ENCODE peak calls at places on chromosomes 7 and 10, in six cellular contexts. One of them, this sample, is unnamed.

GRCh38 chr7:31071316-31071715 is 19.2 kb downstream of the ADCYAP1R1 start:
- DNase-seq in HFF-Myc: no peak
- DNase-seq in IMR-90: no peak
- DNase-seq in fibroblast of lung: no peak
- DNase-seq in astrocyte of the spinal cord: no peak
- DNase-seq in BE2C: no peak
- DNase-seq in this sample: no peak

GRCh38 chr7:36207451-36208291 is 54.6 kb downstream of the EEPD1 start:
- DNase-seq in HFF-Myc: no peak
- DNase-seq in IMR-90: peak
- DNase-seq in fibroblast of lung: peak
- DNase-seq in astrocyte of the spinal cord: peak
- DNase-seq in BE2C: peak
- DNase-seq in this sample: no peak

GRCh38 chr7:132677941-132678340 is 101.7 kb upstream of the PLXNA4 start:
- DNase-seq in HFF-Myc: no peak
- DNase-seq in IMR-90: no peak
- DNase-seq in fibroblast of lung: no peak
- DNase-seq in astrocyte of the spinal cord: no peak
- DNase-seq in BE2C: no peak
- DNase-seq in this sample: no peak

GRCh38 chr10:71621263-71621751 is 98.3 kb downstream of the C10orf105 start:
- DNase-seq in HFF-Myc: no peak
- DNase-seq in IMR-90: no peak
- DNase-seq in fibroblast of lung: peak
- DNase-seq in astrocyte of the spinal cord: no peak
- DNase-seq in BE2C: peak
- DNase-seq in this sample: no peak

GRCh38 chr10:4267084-4267774 is 482.2 kb upstream of the KLF6 start:
- DNase-seq in HFF-Myc: no peak
- DNase-seq in IMR-90: peak
- DNase-seq in fibroblast of lung: peak
- DNase-seq in astrocyte of the spinal cord: peak
- DNase-seq in BE2C: no peak
- DNase-seq in this sample: no peak

GRCh38 chr10:48353246-48353645 is 46.8 kb downstream of the MAPK8 start:
- DNase-seq in HFF-Myc: no peak
- DNase-seq in IMR-90: no peak
- DNase-seq in fibroblast of lung: no peak
- DNase-seq in astrocyte of the spinal cord: no peak
- DNase-seq in BE2C: no peak
- DNase-seq in this sample: no peak

GRCh38 chr7:104795616-104796398 is 218.2 kb upstream of the KMT2E start:
- DNase-seq in HFF-Myc: no peak
- DNase-seq in IMR-90: no peak
- DNase-seq in fibroblast of lung: no peak
- DNase-seq in astrocyte of the spinal cord: peak
- DNase-seq in BE2C: no peak
- DNase-seq in this sample: no peak

GRCh38 chr7:139602143-139602722 is 78.7 kb downstream of the CLEC2L start:
- DNase-seq in HFF-Myc: no peak
- DNase-seq in IMR-90: peak
- DNase-seq in fibroblast of lung: peak
- DNase-seq in astrocyte of the spinal cord: peak
- DNase-seq in BE2C: no peak
- DNase-seq in this sample: peak

GRCh38 chr7:30308392-30308791 is 24.0 kb downstream of the ZNRF2 start:
- DNase-seq in HFF-Myc: no peak
- DNase-seq in IMR-90: peak
- DNase-seq in fibroblast of lung: no peak
- DNase-seq in astrocyte of the spinal cord: no peak
- DNase-seq in BE2C: no peak
- DNase-seq in this sample: peak

GRCh38 chr7:47401571-47402570 is 180.0 kb downstream of the TNS3 start:
- DNase-seq in HFF-Myc: no peak
- DNase-seq in IMR-90: no peak
- DNase-seq in fibroblast of lung: no peak
- DNase-seq in astrocyte of the spinal cord: no peak
- DNase-seq in BE2C: no peak
- DNase-seq in this sample: no peak

GRCh38 chr10:75853085-75853484 is 421.7 kb downstream of the LRMDA start:
- DNase-seq in HFF-Myc: no peak
- DNase-seq in IMR-90: no peak
- DNase-seq in fibroblast of lung: peak
- DNase-seq in astrocyte of the spinal cord: no peak
- DNase-seq in BE2C: no peak
- DNase-seq in this sample: no peak

GRCh38 chr10:70145666-70146488 is 623 bp downstream of the TYSND1 start:
- DNase-seq in HFF-Myc: peak
- DNase-seq in IMR-90: peak
- DNase-seq in fibroblast of lung: peak
- DNase-seq in astrocyte of the spinal cord: peak
- DNase-seq in BE2C: peak
- DNase-seq in this sample: peak

GRCh38 chr10:55627526-55628170 is 733.4 kb downstream of the ZWINT start:
- DNase-seq in HFF-Myc: no peak
- DNase-seq in IMR-90: no peak
- DNase-seq in fibroblast of lung: no peak
- DNase-seq in astrocyte of the spinal cord: peak
- DNase-seq in BE2C: peak
- DNase-seq in this sample: no peak

GRCh38 chr7:1099154-1099542 is 11.2 kb downstream of the GPER1 start:
- DNase-seq in HFF-Myc: no peak
- DNase-seq in IMR-90: no peak
- DNase-seq in fibroblast of lung: no peak
- DNase-seq in astrocyte of the spinal cord: no peak
- DNase-seq in BE2C: no peak
- DNase-seq in this sample: no peak

GRCh38 chr7:30870821-30871518 is 40.7 kb upstream of the AQP1 start:
- DNase-seq in HFF-Myc: no peak
- DNase-seq in IMR-90: no peak
- DNase-seq in fibroblast of lung: no peak
- DNase-seq in astrocyte of the spinal cord: no peak
- DNase-seq in BE2C: no peak
- DNase-seq in this sample: no peak

GRCh38 chr10:100020161-100020882 is 10.6 kb upstream of the DNMBP start:
- DNase-seq in HFF-Myc: no peak
- DNase-seq in IMR-90: no peak
- DNase-seq in fibroblast of lung: no peak
- DNase-seq in astrocyte of the spinal cord: no peak
- DNase-seq in BE2C: no peak
- DNase-seq in this sample: peak

GRCh38 chr10:79147306-79147705 is 78.5 kb downstream of the ZMIZ1 start:
- DNase-seq in HFF-Myc: no peak
- DNase-seq in IMR-90: no peak
- DNase-seq in fibroblast of lung: no peak
- DNase-seq in astrocyte of the spinal cord: no peak
- DNase-seq in BE2C: no peak
- DNase-seq in this sample: no peak

GRCh38 chr10:22958338-22958737 is 30.5 kb downstream of the ARMC3 start:
- DNase-seq in HFF-Myc: no peak
- DNase-seq in IMR-90: no peak
- DNase-seq in fibroblast of lung: no peak
- DNase-seq in astrocyte of the spinal cord: no peak
- DNase-seq in BE2C: no peak
- DNase-seq in this sample: no peak

GRCh38 chr7:130143334-130143732 is 61.9 kb downstream of the TMEM209 start:
- DNase-seq in HFF-Myc: no peak
- DNase-seq in IMR-90: no peak
- DNase-seq in fibroblast of lung: no peak
- DNase-seq in astrocyte of the spinal cord: no peak
- DNase-seq in BE2C: no peak
- DNase-seq in this sample: no peak

GRCh38 chr10:3758491-3758970 is 26.5 kb downstream of the KLF6 start:
- DNase-seq in HFF-Myc: no peak
- DNase-seq in IMR-90: no peak
- DNase-seq in fibroblast of lung: no peak
- DNase-seq in astrocyte of the spinal cord: no peak
- DNase-seq in BE2C: no peak
- DNase-seq in this sample: no peak

GRCh38 chr7:159048656-159049055 is 96.0 kb downstream of the VIPR2 start:
- DNase-seq in HFF-Myc: no peak
- DNase-seq in IMR-90: no peak
- DNase-seq in fibroblast of lung: no peak
- DNase-seq in astrocyte of the spinal cord: no peak
- DNase-seq in BE2C: no peak
- DNase-seq in this sample: no peak

GRCh38 chr7:115649429-115649828 is 381.1 kb downstream of the TFEC start:
- DNase-seq in HFF-Myc: no peak
- DNase-seq in IMR-90: no peak
- DNase-seq in fibroblast of lung: no peak
- DNase-seq in astrocyte of the spinal cord: no peak
- DNase-seq in BE2C: no peak
- DNase-seq in this sample: no peak

GRCh38 chr10:114879541-114880158 is 58.1 kb downstream of the FHIP2A start:
- DNase-seq in HFF-Myc: no peak
- DNase-seq in IMR-90: peak
- DNase-seq in fibroblast of lung: peak
- DNase-seq in astrocyte of the spinal cord: no peak
- DNase-seq in BE2C: peak
- DNase-seq in this sample: peak

GRCh38 chr7:36928718-36929117 is 204.4 kb upstream of the AOAH start:
- DNase-seq in HFF-Myc: no peak
- DNase-seq in IMR-90: no peak
- DNase-seq in fibroblast of lung: no peak
- DNase-seq in astrocyte of the spinal cord: no peak
- DNase-seq in BE2C: no peak
- DNase-seq in this sample: no peak

GRCh38 chr7:26549281-26549943 is 257.8 kb downstream of the SNX10 start:
- DNase-seq in HFF-Myc: peak
- DNase-seq in IMR-90: no peak
- DNase-seq in fibroblast of lung: no peak
- DNase-seq in astrocyte of the spinal cord: no peak
- DNase-seq in BE2C: no peak
- DNase-seq in this sample: no peak

GRCh38 chr10:21519981-21520436 is 5.5 kb downstream of the SKIDA1 start:
- DNase-seq in HFF-Myc: no peak
- DNase-seq in IMR-90: peak
- DNase-seq in fibroblast of lung: peak
- DNase-seq in astrocyte of the spinal cord: peak
- DNase-seq in BE2C: no peak
- DNase-seq in this sample: peak

GRCh38 chr7:17696422-17696821 is 243.9 kb downstream of the SNX13 start:
- DNase-seq in HFF-Myc: no peak
- DNase-seq in IMR-90: peak
- DNase-seq in fibroblast of lung: peak
- DNase-seq in astrocyte of the spinal cord: peak
- DNase-seq in BE2C: peak
- DNase-seq in this sample: no peak

GRCh38 chr7:29884399-29885272 is 78.3 kb downstream of the WIPF3 start:
- DNase-seq in HFF-Myc: no peak
- DNase-seq in IMR-90: no peak
- DNase-seq in fibroblast of lung: no peak
- DNase-seq in astrocyte of the spinal cord: no peak
- DNase-seq in BE2C: peak
- DNase-seq in this sample: no peak

GRCh38 chr7:28328822-28329615 is 83.3 kb upstream of the CREB5 start:
- DNase-seq in HFF-Myc: no peak
- DNase-seq in IMR-90: no peak
- DNase-seq in fibroblast of lung: no peak
- DNase-seq in astrocyte of the spinal cord: no peak
- DNase-seq in BE2C: no peak
- DNase-seq in this sample: no peak
- H3K4me3 ChIP-seq in HFF-Myc: no peak
- H3K4me3 ChIP-seq in IMR-90: no peak
- H3K4me3 ChIP-seq in fibroblast of lung: no peak
- H3K4me3 ChIP-seq in astrocyte of the spinal cord: no peak
- H3K4me3 ChIP-seq in BE2C: no peak
- H3K4me3 ChIP-seq in this sample: no peak

GRCh38 chr7:75961194-75961593 is 33.2 kb downstream of the TMEM120A start:
- DNase-seq in HFF-Myc: no peak
- DNase-seq in IMR-90: no peak
- DNase-seq in fibroblast of lung: no peak
- DNase-seq in astrocyte of the spinal cord: no peak
- DNase-seq in BE2C: no peak
- DNase-seq in this sample: no peak
- TF ChIP-seq CTCF in HFF-Myc: peak
- TF ChIP-seq CTCF in IMR-90: no peak
- TF ChIP-seq CTCF in fibroblast of lung: no peak
- TF ChIP-seq CTCF in astrocyte of the spinal cord: peak
- TF ChIP-seq CTCF in BE2C: peak
- TF ChIP-seq CTCF in this sample: no peak

DNA sequence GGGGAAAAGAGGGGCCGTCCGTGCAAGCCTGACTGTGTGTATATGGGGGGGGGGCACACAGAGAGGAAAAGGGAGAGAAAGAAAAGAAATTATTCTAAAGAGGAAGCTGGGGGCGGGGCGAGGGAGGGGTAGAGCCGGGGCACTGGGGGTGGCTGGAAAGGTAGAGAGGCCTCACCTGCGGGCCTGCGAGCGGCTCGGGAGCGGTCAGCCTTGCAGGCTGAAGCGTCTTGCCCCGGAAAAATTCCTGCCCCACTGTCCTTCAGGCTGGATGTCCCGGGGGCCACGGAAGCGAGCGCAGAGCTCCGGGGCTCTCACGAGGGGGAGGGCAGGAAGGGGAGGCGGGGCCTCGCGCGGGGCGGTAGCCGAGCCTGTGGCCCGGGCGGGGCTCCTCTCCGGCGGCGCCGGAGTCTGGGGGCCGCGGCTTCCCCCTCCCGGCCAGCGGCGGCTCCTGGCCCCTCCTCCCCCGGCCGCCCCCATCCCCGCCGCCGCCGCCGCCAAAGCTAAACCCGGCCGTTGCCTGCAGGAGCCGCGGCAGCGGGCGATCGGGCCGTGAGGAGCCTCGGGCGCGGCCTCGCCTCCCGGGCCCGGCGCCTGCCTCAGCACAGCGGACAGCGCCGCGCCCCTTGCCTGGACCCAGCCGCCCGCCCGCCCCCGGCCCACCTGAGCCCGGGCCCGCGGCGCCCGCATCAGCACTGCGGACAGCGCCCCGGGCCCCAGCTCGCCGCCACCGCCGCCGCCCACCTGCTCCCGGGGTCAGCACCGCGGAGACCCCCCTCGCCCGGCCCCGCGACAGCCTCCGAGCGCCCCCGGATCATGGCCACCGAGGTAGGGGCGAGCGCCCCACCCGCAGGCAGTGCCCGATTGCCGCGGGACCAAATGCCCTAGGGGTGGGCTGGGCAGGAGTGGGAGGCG is at the start of gene GOLGA7B:
- DNase-seq in HFF-Myc: no peak
- DNase-seq in IMR-90: peak
- DNase-seq in fibroblast of lung: no peak
- DNase-seq in astrocyte of the spinal cord: no peak
- DNase-seq in BE2C: peak
- DNase-seq in this sample: peak
- H3K4me3 ChIP-seq in HFF-Myc: peak
- H3K4me3 ChIP-seq in IMR-90: no peak
- H3K4me3 ChIP-seq in fibroblast of lung: no peak
- H3K4me3 ChIP-seq in astrocyte of the spinal cord: peak
- H3K4me3 ChIP-seq in BE2C: peak
- H3K4me3 ChIP-seq in this sample: peak

GRCh38 chr10:85891471-85891870 is 475.1 kb downstream of the GRID1 start:
- DNase-seq in HFF-Myc: no peak
- DNase-seq in IMR-90: no peak
- DNase-seq in fibroblast of lung: no peak
- DNase-seq in astrocyte of the spinal cord: no peak
- DNase-seq in BE2C: no peak
- DNase-seq in this sample: no peak

GRCh38 chr10:85888004-85888403 is 478.6 kb downstream of the GRID1 start:
- DNase-seq in HFF-Myc: no peak
- DNase-seq in IMR-90: no peak
- DNase-seq in fibroblast of lung: no peak
- DNase-seq in astrocyte of the spinal cord: no peak
- DNase-seq in BE2C: no peak
- DNase-seq in this sample: no peak

GRCh38 chr10:85888559-85888958 is 478.0 kb downstream of the GRID1 start:
- DNase-seq in HFF-Myc: no peak
- DNase-seq in IMR-90: no peak
- DNase-seq in fibroblast of lung: no peak
- DNase-seq in astrocyte of the spinal cord: no peak
- DNase-seq in BE2C: no peak
- DNase-seq in this sample: no peak
- TF ChIP-seq CTCF in HFF-Myc: no peak
- TF ChIP-seq CTCF in IMR-90: no peak
- TF ChIP-seq CTCF in fibroblast of lung: no peak
- TF ChIP-seq CTCF in astrocyte of the spinal cord: no peak
- TF ChIP-seq CTCF in BE2C: no peak
- TF ChIP-seq CTCF in this sample: no peak

This sample was measured in GM12865.